ENCODE peak calls at places on chromosomes 2 and 18, in ten cellular contexts. Y is endodermal cell, L is lung, Z is stomach, I is OCI-LY7, H is vagina, K is neuronal stem cell, D is upper lobe of right lung, E is bronchial epithelial cell, T is small intestine. S is an unnamed sample.

GRCh38 chr2:112750560-112750843 is 13.9 kb downstream of the CKAP2L start:
- DNase-seq in D (no peak), T (no peak), I (no peak), Z (no peak), E (no peak), K (no peak), L (no peak), H (no peak), Y (no peak), S (no peak)

GRCh38 chr2:239789711-239790110 is 235.4 kb downstream of the NDUFA10 start:
- DNase-seq in E (no peak), L (no peak), D (no peak), I (no peak), T (no peak), Z (no peak), H (no peak), Y (peak; percentile 30), K (no peak), S (no peak)

GRCh38 chr2:99651930-99652670 is 162.3 kb upstream of the REV1 start:
- DNase-seq in E (peak; percentile 40), D (no peak), T (no peak), K (no peak), Z (no peak), I (no peak), H (no peak), Y (peak; percentile 49), L (no peak), S (no peak)

GRCh38 chr2:231764752-231765151 is 16.3 kb downstream of the PDE6D start:
- DNase-seq in K (no peak), D (no peak), T (no peak), H (no peak), E (no peak), L (no peak), I (no peak), Y (no peak), Z (no peak), S (no peak)

GRCh38 chr2:12321886-12322285 is 394.9 kb upstream of the TRIB2 start:
- DNase-seq in I (no peak), Y (no peak), K (no peak), E (no peak), L (no peak), T (no peak), H (no peak), Z (no peak), D (no peak), S (no peak)

GRCh38 chr2:96408631-96409542 is 73.3 kb downstream of the NCAPH start:
- DNase-seq in K (peak; percentile 42), T (no peak), I (peak; percentile 10), H (no peak), D (peak; percentile 30), Z (peak; percentile 68), L (no peak), Y (no peak), E (no peak), S (no peak)

GRCh38 chr18:33334781-33335180 is 105.7 kb downstream of the CCDC178 start:
- DNase-seq in L (no peak), E (no peak), Y (no peak), K (no peak), H (no peak), T (no peak), I (no peak), D (no peak), Z (no peak), S (no peak)

GRCh38 chr2:15603948-15604347 is 12.3 kb downstream of the DDX1 start:
- DNase-seq in K (no peak), T (no peak), Y (no peak), H (no peak), L (no peak), D (no peak), I (no peak), Z (no peak), E (no peak), S (no peak)

GRCh38 chr18:25630682-25631081 is 278.7 kb upstream of the ZNF521 start:
- DNase-seq in K (no peak), L (no peak), I (no peak), H (no peak), E (no peak), Z (no peak), Y (no peak), T (no peak), D (no peak), S (no peak)
- H3K4me3 ChIP-seq in K (no peak overlapping the region), L (no peak overlapping the region), I (no peak overlapping the region), H (no peak overlapping the region), E (no peak overlapping the region), Z (no peak overlapping the region), Y (no peak overlapping the region), T (no peak overlapping the region), D (no peak overlapping the region), S (no peak overlapping the region)

GRCh38 chr18:21725201-21725600 is 15.4 kb upstream of the MIB1 start:
- DNase-seq in T (no peak), Z (no peak), H (no peak), L (no peak), I (no peak), Y (no peak), K (no peak), D (no peak), E (no peak), S (no peak)

GRCh38 chr18:21722687-21723086 is 17.9 kb upstream of the MIB1 start:
- DNase-seq in Y (no peak), H (no peak), Z (no peak), E (peak; percentile 28), L (no peak), I (no peak), T (no peak), K (no peak), D (no peak), S (no peak)

DNA sequence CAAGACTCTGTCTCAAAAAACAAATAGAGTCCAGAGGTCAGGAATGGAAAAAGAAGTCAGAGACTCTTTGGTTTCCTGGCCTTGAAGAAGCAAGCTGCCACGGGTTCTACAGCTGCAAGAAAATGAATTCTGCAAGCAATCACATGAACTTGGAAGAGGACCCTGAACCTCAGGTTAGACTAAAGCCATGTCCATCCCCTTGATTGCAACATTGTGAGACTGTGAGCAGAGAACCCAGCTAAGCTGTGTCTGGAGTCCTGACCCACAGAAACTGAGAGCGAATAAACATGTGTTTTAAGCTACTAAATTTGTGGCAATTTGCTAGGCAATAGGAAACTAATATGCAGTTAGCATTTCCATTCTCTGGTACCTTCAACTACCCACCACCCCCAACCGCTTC is 12.9 kb upstream of the MIB1 start:
- DNase-seq in L (no peak), D (no peak), K (no peak), I (no peak), Z (no peak), T (no peak), E (no peak), H (no peak), Y (no peak), S (no peak)
- H3K36me3 ChIP-seq in L (no peaks in the 10 kb centered on the region), D (no peaks in the 10 kb centered on the region), K (no peaks in the 10 kb centered on the region), I (no peaks in the 10 kb centered on the region), Z (no peaks in the 10 kb centered on the region), T (no peaks in the 10 kb centered on the region), E (no peaks in the 10 kb centered on the region), H (no peaks in the 10 kb centered on the region), Y (no peaks in the 10 kb centered on the region), S (no peaks in the 10 kb centered on the region)

GRCh38 chr2:217838409-217838831 is 164.4 kb downstream of the TNS1 start:
- DNase-seq in K (no peak), Y (no peak), L (no peak), E (no peak), I (no peak), D (peak; percentile 66), T (no peak), H (no peak), Z (no peak), S (no peak)

GRCh38 chr2:217839073-217839749 is 163.6 kb downstream of the TNS1 start:
- DNase-seq in E (no peak), Z (no peak), Y (no peak), L (no peak), I (no peak), K (no peak), T (no peak), D (no peak), H (no peak), S (no peak)

GRCh38 chr2:217837001-217837491 is 165.7 kb downstream of the TNS1 start:
- DNase-seq in I (no peak), T (peak; percentile 16), H (no peak), D (peak; percentile 88), Y (peak; percentile 86), E (no peak), L (peak; percentile 79), Z (peak; percentile 52), K (no peak), S (peak; percentile 64)

GRCh38 chr2:217835931-217836881 is 166.6 kb downstream of the TNS1 start:
- DNase-seq in L (no peak), Z (no peak), T (no peak), K (peak; percentile 62), Y (peak; percentile 80), I (no peak), E (no peak), D (no peak), H (peak; percentile 95), S (no peak)

GRCh38 chr2:217837530-217837929 is 165.3 kb downstream of the TNS1 start:
- DNase-seq in T (no peak), E (no peak), Z (no peak), L (no peak), I (no peak), Y (no peak), K (no peak), H (no peak), D (no peak), S (no peak)
- H3K4me3 ChIP-seq in T (no peak overlapping the region), E (no peak overlapping the region), Z (no peak overlapping the region), L (no peak overlapping the region), I (no peak overlapping the region), Y (no peak overlapping the region), K (no peak overlapping the region), H (no peak overlapping the region), D (no peak overlapping the region), S (no peak overlapping the region)

DNA sequence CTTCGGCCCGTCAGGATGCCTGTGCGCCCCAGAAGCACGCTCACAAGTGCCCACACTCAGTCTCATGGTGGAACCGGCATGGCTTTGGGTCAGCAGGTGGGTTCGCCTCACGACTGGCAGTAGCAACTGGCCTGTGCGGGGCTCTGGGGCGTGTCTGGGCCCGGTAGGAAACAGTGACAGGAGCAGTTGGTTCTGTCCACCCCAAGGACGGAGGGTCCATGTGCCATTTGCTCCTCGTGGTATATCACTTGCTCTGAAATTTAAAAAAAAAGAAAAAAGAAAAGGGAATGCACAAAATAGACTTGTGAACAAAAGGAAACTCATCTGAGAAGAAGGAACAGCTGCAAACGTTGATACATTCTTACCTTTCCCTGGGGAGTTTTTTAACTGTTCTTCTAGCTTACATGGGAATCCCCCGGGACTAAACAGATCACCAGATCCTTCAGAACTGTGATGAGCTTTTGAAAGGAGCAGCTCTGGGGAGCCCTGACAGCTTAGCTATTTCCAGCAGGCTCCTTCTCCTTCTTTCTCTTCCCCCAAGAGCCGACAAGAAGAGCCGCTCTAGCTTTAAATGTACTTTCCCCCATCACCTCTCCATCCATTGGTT is 42.8 kb downstream of the TRAPPC12 start:
- DNase-seq in Y (no peak), D (no peak), T (no peak), L (no peak), Z (no peak), H (peak; percentile 37), I (peak; percentile 22), E (no peak), K (no peak), S (no peak)
- H3K36me3 ChIP-seq in Y (peaks cover 44% of the 10 kb centered on the region), D (peaks cover 46% of the 10 kb centered on the region), T (peaks cover 13% of the 10 kb centered on the region), L (peaks cover 7% of the 10 kb centered on the region), Z (peaks cover 90% of the 10 kb centered on the region), H (peaks cover 31% of the 10 kb centered on the region), I (peaks cover 63% of the 10 kb centered on the region), E (peaks cover 38% of the 10 kb centered on the region), K (peaks cover 35% of the 10 kb centered on the region), S (peaks cover 4% of the 10 kb centered on the region)

S was measured in mucosa of descending colon.